ENCODE peak calls at places on chromosomes 4 and X, in ten cellular contexts. One of them, this sample, is unnamed.

GRCh38 chr4:5638316-5638715 is 70.0 kb downstream of the EVC2 start:
- DNase-seq in coronary artery: no peak
- DNase-seq in astrocyte of the spinal cord: peak; percentile 75
- DNase-seq in NCI-H1436: no peak
- DNase-seq in HT-29: no peak
- DNase-seq in hypothalamus: no peak
- DNase-seq in activated T-helper 1 cell treated with anti-CD3 and anti-CD28 coated beads, Interleukin-2, amount 50 U/mL, for 16 hours: no peak
- DNase-seq in NCI-H1092 treated with DMSO at 0.1 percent for 48 hours: no peak
- DNase-seq in CD8-positive, alpha-beta memory T cell: no peak
- DNase-seq in tibial artery: no peak
- DNase-seq in this sample: no peak

GRCh38 chrX:38086451-38087215 is 80.3 kb downstream of the SYTL5 start:
- DNase-seq in NCI-H1092 treated with DMSO at 0.1 percent for 48 hours: no peak
- DNase-seq in NCI-H1436: no peak
- DNase-seq in coronary artery: no peak
- DNase-seq in CD8-positive, alpha-beta memory T cell: no peak
- DNase-seq in HT-29: no peak
- DNase-seq in hypothalamus: no peak
- DNase-seq in astrocyte of the spinal cord: no peak
- DNase-seq in activated T-helper 1 cell treated with anti-CD3 and anti-CD28 coated beads, Interleukin-2, amount 50 U/mL, for 16 hours: no peak
- DNase-seq in tibial artery: no peak
- DNase-seq in this sample: no peak

GRCh38 chrX:56033495-56034180 is 198.5 kb upstream of the KLF8 start:
- DNase-seq in activated T-helper 1 cell treated with anti-CD3 and anti-CD28 coated beads, Interleukin-2, amount 50 U/mL, for 16 hours: no peak
- DNase-seq in coronary artery: no peak
- DNase-seq in hypothalamus: no peak
- DNase-seq in astrocyte of the spinal cord: no peak
- DNase-seq in CD8-positive, alpha-beta memory T cell: no peak
- DNase-seq in NCI-H1092 treated with DMSO at 0.1 percent for 48 hours: no peak
- DNase-seq in tibial artery: no peak
- DNase-seq in NCI-H1436: no peak
- DNase-seq in HT-29: no peak
- DNase-seq in this sample: no peak

GRCh38 chrX:103687073-103687695 is 685 bp upstream of the MORF4L2 start:
- DNase-seq in tibial artery: peak; percentile 89
- DNase-seq in astrocyte of the spinal cord: no peak
- DNase-seq in coronary artery: peak; percentile 90
- DNase-seq in hypothalamus: peak; percentile 78
- DNase-seq in HT-29: peak; percentile 75
- DNase-seq in activated T-helper 1 cell treated with anti-CD3 and anti-CD28 coated beads, Interleukin-2, amount 50 U/mL, for 16 hours: peak; percentile 75
- DNase-seq in CD8-positive, alpha-beta memory T cell: peak; percentile 78
- DNase-seq in NCI-H1436: peak; percentile 85
- DNase-seq in NCI-H1092 treated with DMSO at 0.1 percent for 48 hours: peak; percentile 99
- DNase-seq in this sample: no peak

GRCh38 chr4:65954416-65954815 is 284.1 kb upstream of the EPHA5 start:
- DNase-seq in NCI-H1436: no peak
- DNase-seq in tibial artery: no peak
- DNase-seq in activated T-helper 1 cell treated with anti-CD3 and anti-CD28 coated beads, Interleukin-2, amount 50 U/mL, for 16 hours: no peak
- DNase-seq in NCI-H1092 treated with DMSO at 0.1 percent for 48 hours: no peak
- DNase-seq in CD8-positive, alpha-beta memory T cell: no peak
- DNase-seq in HT-29: no peak
- DNase-seq in hypothalamus: no peak
- DNase-seq in astrocyte of the spinal cord: no peak
- DNase-seq in coronary artery: no peak
- DNase-seq in this sample: no peak

GRCh38 chr4:80361329-80361900 is 25.9 kb downstream of the CFAP299 start:
- DNase-seq in tibial artery: no peak
- DNase-seq in NCI-H1092 treated with DMSO at 0.1 percent for 48 hours: peak; percentile 36
- DNase-seq in CD8-positive, alpha-beta memory T cell: no peak
- DNase-seq in coronary artery: no peak
- DNase-seq in HT-29: peak; percentile 52
- DNase-seq in astrocyte of the spinal cord: peak; percentile 40
- DNase-seq in hypothalamus: no peak
- DNase-seq in NCI-H1436: peak; percentile 36
- DNase-seq in activated T-helper 1 cell treated with anti-CD3 and anti-CD28 coated beads, Interleukin-2, amount 50 U/mL, for 16 hours: no peak
- DNase-seq in this sample: no peak

GRCh38 chr4:121477079-121477478 is 96.3 kb upstream of the QRFPR start:
- DNase-seq in hypothalamus: no peak
- DNase-seq in coronary artery: no peak
- DNase-seq in activated T-helper 1 cell treated with anti-CD3 and anti-CD28 coated beads, Interleukin-2, amount 50 U/mL, for 16 hours: no peak
- DNase-seq in HT-29: no peak
- DNase-seq in NCI-H1436: no peak
- DNase-seq in CD8-positive, alpha-beta memory T cell: no peak
- DNase-seq in NCI-H1092 treated with DMSO at 0.1 percent for 48 hours: no peak
- DNase-seq in tibial artery: no peak
- DNase-seq in astrocyte of the spinal cord: no peak
- DNase-seq in this sample: no peak

GRCh38 chr4:108716340-108716739 is 46.5 kb downstream of the ETNPPL start:
- DNase-seq in tibial artery: no peak
- DNase-seq in activated T-helper 1 cell treated with anti-CD3 and anti-CD28 coated beads, Interleukin-2, amount 50 U/mL, for 16 hours: no peak
- DNase-seq in astrocyte of the spinal cord: no peak
- DNase-seq in hypothalamus: no peak
- DNase-seq in coronary artery: no peak
- DNase-seq in CD8-positive, alpha-beta memory T cell: no peak
- DNase-seq in HT-29: no peak
- DNase-seq in NCI-H1092 treated with DMSO at 0.1 percent for 48 hours: no peak
- DNase-seq in NCI-H1436: no peak
- DNase-seq in this sample: no peak

GRCh38 chr4:156774422-156774821 is 197.2 kb downstream of the PDGFC start:
- DNase-seq in tibial artery: no peak
- DNase-seq in hypothalamus: no peak
- DNase-seq in HT-29: no peak
- DNase-seq in activated T-helper 1 cell treated with anti-CD3 and anti-CD28 coated beads, Interleukin-2, amount 50 U/mL, for 16 hours: no peak
- DNase-seq in CD8-positive, alpha-beta memory T cell: no peak
- DNase-seq in NCI-H1092 treated with DMSO at 0.1 percent for 48 hours: no peak
- DNase-seq in astrocyte of the spinal cord: peak; percentile 92
- DNase-seq in NCI-H1436: no peak
- DNase-seq in coronary artery: peak; percentile 73
- DNase-seq in this sample: no peak

GRCh38 chr4:120443111-120443510 is 376.5 kb upstream of the MAD2L1 start:
- DNase-seq in activated T-helper 1 cell treated with anti-CD3 and anti-CD28 coated beads, Interleukin-2, amount 50 U/mL, for 16 hours: no peak
- DNase-seq in hypothalamus: no peak
- DNase-seq in CD8-positive, alpha-beta memory T cell: no peak
- DNase-seq in HT-29: no peak
- DNase-seq in NCI-H1436: no peak
- DNase-seq in astrocyte of the spinal cord: peak; percentile 62
- DNase-seq in coronary artery: no peak
- DNase-seq in NCI-H1092 treated with DMSO at 0.1 percent for 48 hours: no peak
- DNase-seq in tibial artery: no peak
- DNase-seq in this sample: no peak

GRCh38 chr4:2243682-2244380 is 1.9 kb upstream of the HAUS3 start:
- DNase-seq in NCI-H1092 treated with DMSO at 0.1 percent for 48 hours: peak; percentile 61
- DNase-seq in activated T-helper 1 cell treated with anti-CD3 and anti-CD28 coated beads, Interleukin-2, amount 50 U/mL, for 16 hours: no peak
- DNase-seq in tibial artery: peak; percentile 72
- DNase-seq in coronary artery: peak; percentile 74
- DNase-seq in HT-29: no peak
- DNase-seq in NCI-H1436: no peak
- DNase-seq in CD8-positive, alpha-beta memory T cell: no peak
- DNase-seq in hypothalamus: no peak
- DNase-seq in astrocyte of the spinal cord: peak; percentile 32
- DNase-seq in this sample: no peak

GRCh38 chrX:1592863-1593201 is 1.4 kb downstream of the AKAP17A start:
- DNase-seq in astrocyte of the spinal cord: no peak
- DNase-seq in hypothalamus: no peak
- DNase-seq in HT-29: no peak
- DNase-seq in activated T-helper 1 cell treated with anti-CD3 and anti-CD28 coated beads, Interleukin-2, amount 50 U/mL, for 16 hours: no peak
- DNase-seq in NCI-H1092 treated with DMSO at 0.1 percent for 48 hours: no peak
- DNase-seq in NCI-H1436: no peak
- DNase-seq in tibial artery: no peak
- DNase-seq in CD8-positive, alpha-beta memory T cell: no peak
- DNase-seq in coronary artery: no peak
- DNase-seq in this sample: no peak

GRCh38 chrX:96685205-96686099 is 810 bp downstream of the DIAPH2 start:
- DNase-seq in astrocyte of the spinal cord: peak; percentile 45
- DNase-seq in hypothalamus: no peak
- DNase-seq in coronary artery: peak; percentile 78
- DNase-seq in CD8-positive, alpha-beta memory T cell: peak; percentile 1
- DNase-seq in activated T-helper 1 cell treated with anti-CD3 and anti-CD28 coated beads, Interleukin-2, amount 50 U/mL, for 16 hours: peak; percentile 3
- DNase-seq in NCI-H1436: no peak
- DNase-seq in NCI-H1092 treated with DMSO at 0.1 percent for 48 hours: no peak
- DNase-seq in HT-29: peak; percentile 70
- DNase-seq in tibial artery: peak; percentile 41
- DNase-seq in this sample: no peak

GRCh38 chr4:131054489-131055019 is 1958.6 kb downstream of the C4orf33 start:
- DNase-seq in coronary artery: no peak
- DNase-seq in NCI-H1436: no peak
- DNase-seq in astrocyte of the spinal cord: no peak
- DNase-seq in hypothalamus: no peak
- DNase-seq in tibial artery: no peak
- DNase-seq in HT-29: peak; percentile 23
- DNase-seq in activated T-helper 1 cell treated with anti-CD3 and anti-CD28 coated beads, Interleukin-2, amount 50 U/mL, for 16 hours: no peak
- DNase-seq in NCI-H1092 treated with DMSO at 0.1 percent for 48 hours: no peak
- DNase-seq in CD8-positive, alpha-beta memory T cell: no peak
- DNase-seq in this sample: no peak

GRCh38 chr4:20354120-20354519 is 102.4 kb downstream of the SLIT2 start:
- DNase-seq in tibial artery: no peak
- DNase-seq in hypothalamus: no peak
- DNase-seq in HT-29: no peak
- DNase-seq in NCI-H1436: no peak
- DNase-seq in NCI-H1092 treated with DMSO at 0.1 percent for 48 hours: peak; percentile 83
- DNase-seq in astrocyte of the spinal cord: peak; percentile 50
- DNase-seq in coronary artery: no peak
- DNase-seq in CD8-positive, alpha-beta memory T cell: no peak
- DNase-seq in activated T-helper 1 cell treated with anti-CD3 and anti-CD28 coated beads, Interleukin-2, amount 50 U/mL, for 16 hours: no peak
- DNase-seq in this sample: no peak

GRCh38 chrX:6550999-6551398 is 16.1 kb upstream of the VCX3A start:
- DNase-seq in hypothalamus: no peak
- DNase-seq in astrocyte of the spinal cord: no peak
- DNase-seq in NCI-H1436: no peak
- DNase-seq in coronary artery: no peak
- DNase-seq in tibial artery: no peak
- DNase-seq in NCI-H1092 treated with DMSO at 0.1 percent for 48 hours: no peak
- DNase-seq in activated T-helper 1 cell treated with anti-CD3 and anti-CD28 coated beads, Interleukin-2, amount 50 U/mL, for 16 hours: no peak
- DNase-seq in HT-29: no peak
- DNase-seq in CD8-positive, alpha-beta memory T cell: no peak
- DNase-seq in this sample: no peak

GRCh38 chrX:71636438-71637252 is 18.3 kb upstream of the CXCR3 start:
- DNase-seq in astrocyte of the spinal cord: no peak
- DNase-seq in NCI-H1092 treated with DMSO at 0.1 percent for 48 hours: peak; percentile 35
- DNase-seq in tibial artery: no peak
- DNase-seq in HT-29: no peak
- DNase-seq in NCI-H1436: peak; percentile 74
- DNase-seq in activated T-helper 1 cell treated with anti-CD3 and anti-CD28 coated beads, Interleukin-2, amount 50 U/mL, for 16 hours: no peak
- DNase-seq in coronary artery: no peak
- DNase-seq in CD8-positive, alpha-beta memory T cell: no peak
- DNase-seq in hypothalamus: no peak
- DNase-seq in this sample: no peak

GRCh38 chr4:107037188-107037587 is 1.1 kb upstream of the DKK2 start:
- DNase-seq in HT-29: no peak
- DNase-seq in coronary artery: no peak
- DNase-seq in NCI-H1436: no peak
- DNase-seq in astrocyte of the spinal cord: peak; percentile 56
- DNase-seq in tibial artery: peak; percentile 33
- DNase-seq in CD8-positive, alpha-beta memory T cell: no peak
- DNase-seq in hypothalamus: peak; percentile 23
- DNase-seq in NCI-H1092 treated with DMSO at 0.1 percent for 48 hours: peak; percentile 13
- DNase-seq in activated T-helper 1 cell treated with anti-CD3 and anti-CD28 coated beads, Interleukin-2, amount 50 U/mL, for 16 hours: no peak
- DNase-seq in this sample: no peak

GRCh38 chr4:126338572-126338971 is 1023.8 kb downstream of the FAT4 start:
- DNase-seq in astrocyte of the spinal cord: no peak
- DNase-seq in hypothalamus: no peak
- DNase-seq in HT-29: no peak
- DNase-seq in coronary artery: no peak
- DNase-seq in NCI-H1092 treated with DMSO at 0.1 percent for 48 hours: no peak
- DNase-seq in CD8-positive, alpha-beta memory T cell: no peak
- DNase-seq in activated T-helper 1 cell treated with anti-CD3 and anti-CD28 coated beads, Interleukin-2, amount 50 U/mL, for 16 hours: no peak
- DNase-seq in NCI-H1436: no peak
- DNase-seq in tibial artery: no peak
- DNase-seq in this sample: no peak

GRCh38 chrX:153055827-153056748 is at the start of gene PNMA3:
- DNase-seq in CD8-positive, alpha-beta memory T cell: no peak
- DNase-seq in NCI-H1092 treated with DMSO at 0.1 percent for 48 hours: peak; percentile 15
- DNase-seq in activated T-helper 1 cell treated with anti-CD3 and anti-CD28 coated beads, Interleukin-2, amount 50 U/mL, for 16 hours: no peak
- DNase-seq in coronary artery: no peak
- DNase-seq in hypothalamus: no peak
- DNase-seq in tibial artery: no peak
- DNase-seq in astrocyte of the spinal cord: no peak
- DNase-seq in NCI-H1436: no peak
- DNase-seq in HT-29: no peak
- DNase-seq in this sample: no peak

GRCh38 chrX:2705036-2705435 is 13.9 kb downstream of the CD99 start:
- DNase-seq in hypothalamus: no peak
- DNase-seq in CD8-positive, alpha-beta memory T cell: no peak
- DNase-seq in NCI-H1436: no peak
- DNase-seq in tibial artery: peak; percentile 59
- DNase-seq in coronary artery: no peak
- DNase-seq in activated T-helper 1 cell treated with anti-CD3 and anti-CD28 coated beads, Interleukin-2, amount 50 U/mL, for 16 hours: no peak
- DNase-seq in HT-29: no peak
- DNase-seq in astrocyte of the spinal cord: peak; percentile 65
- DNase-seq in NCI-H1092 treated with DMSO at 0.1 percent for 48 hours: no peak
- DNase-seq in this sample: no peak

GRCh38 chrX:28135378-28136047 is 154.3 kb upstream of the DCAF8L1 start:
- DNase-seq in NCI-H1436: no peak
- DNase-seq in astrocyte of the spinal cord: peak; percentile 52
- DNase-seq in activated T-helper 1 cell treated with anti-CD3 and anti-CD28 coated beads, Interleukin-2, amount 50 U/mL, for 16 hours: no peak
- DNase-seq in NCI-H1092 treated with DMSO at 0.1 percent for 48 hours: no peak
- DNase-seq in HT-29: no peak
- DNase-seq in CD8-positive, alpha-beta memory T cell: no peak
- DNase-seq in coronary artery: no peak
- DNase-seq in tibial artery: no peak
- DNase-seq in hypothalamus: no peak
- DNase-seq in this sample: no peak

GRCh38 chrX:105829006-105829405 is 6.7 kb downstream of the NRK start:
- DNase-seq in HT-29: no peak
- DNase-seq in hypothalamus: no peak
- DNase-seq in coronary artery: no peak
- DNase-seq in NCI-H1436: no peak
- DNase-seq in activated T-helper 1 cell treated with anti-CD3 and anti-CD28 coated beads, Interleukin-2, amount 50 U/mL, for 16 hours: no peak
- DNase-seq in astrocyte of the spinal cord: no peak
- DNase-seq in NCI-H1092 treated with DMSO at 0.1 percent for 48 hours: no peak
- DNase-seq in tibial artery: no peak
- DNase-seq in CD8-positive, alpha-beta memory T cell: no peak
- DNase-seq in this sample: no peak

GRCh38 chr4:175813126-175813715 is 1.2 kb upstream of the GPM6A start:
- DNase-seq in HT-29: no peak
- DNase-seq in NCI-H1436: no peak
- DNase-seq in tibial artery: no peak
- DNase-seq in activated T-helper 1 cell treated with anti-CD3 and anti-CD28 coated beads, Interleukin-2, amount 50 U/mL, for 16 hours: no peak
- DNase-seq in hypothalamus: no peak
- DNase-seq in coronary artery: no peak
- DNase-seq in NCI-H1092 treated with DMSO at 0.1 percent for 48 hours: no peak
- DNase-seq in CD8-positive, alpha-beta memory T cell: no peak
- DNase-seq in astrocyte of the spinal cord: no peak
- DNase-seq in this sample: no peak

GRCh38 chr4:118180776-118181175 is 146.5 kb downstream of the NDST3 start:
- DNase-seq in hypothalamus: no peak
- DNase-seq in activated T-helper 1 cell treated with anti-CD3 and anti-CD28 coated beads, Interleukin-2, amount 50 U/mL, for 16 hours: no peak
- DNase-seq in HT-29: no peak
- DNase-seq in NCI-H1436: no peak
- DNase-seq in CD8-positive, alpha-beta memory T cell: no peak
- DNase-seq in NCI-H1092 treated with DMSO at 0.1 percent for 48 hours: no peak
- DNase-seq in tibial artery: no peak
- DNase-seq in coronary artery: no peak
- DNase-seq in astrocyte of the spinal cord: peak; percentile 17
- DNase-seq in this sample: no peak

GRCh38 chr4:15143551-15143950 is 141.3 kb downstream of the CPEB2 start:
- DNase-seq in NCI-H1436: no peak
- DNase-seq in coronary artery: no peak
- DNase-seq in NCI-H1092 treated with DMSO at 0.1 percent for 48 hours: no peak
- DNase-seq in activated T-helper 1 cell treated with anti-CD3 and anti-CD28 coated beads, Interleukin-2, amount 50 U/mL, for 16 hours: no peak
- DNase-seq in hypothalamus: no peak
- DNase-seq in HT-29: no peak
- DNase-seq in tibial artery: no peak
- DNase-seq in CD8-positive, alpha-beta memory T cell: no peak
- DNase-seq in astrocyte of the spinal cord: no peak
- DNase-seq in this sample: no peak

GRCh38 chrX:109632906-109633504 is 8.0 kb upstream of the KCNE5 start:
- DNase-seq in astrocyte of the spinal cord: no peak
- DNase-seq in CD8-positive, alpha-beta memory T cell: no peak
- DNase-seq in NCI-H1436: no peak
- DNase-seq in HT-29: peak; percentile 65
- DNase-seq in activated T-helper 1 cell treated with anti-CD3 and anti-CD28 coated beads, Interleukin-2, amount 50 U/mL, for 16 hours: no peak
- DNase-seq in NCI-H1092 treated with DMSO at 0.1 percent for 48 hours: peak; percentile 3
- DNase-seq in hypothalamus: no peak
- DNase-seq in coronary artery: no peak
- DNase-seq in tibial artery: no peak
- DNase-seq in this sample: no peak

GRCh38 chrX:13923845-13924244 is 105.8 kb downstream of the GEMIN8 start:
- DNase-seq in HT-29: no peak
- DNase-seq in coronary artery: no peak
- DNase-seq in NCI-H1436: no peak
- DNase-seq in NCI-H1092 treated with DMSO at 0.1 percent for 48 hours: peak; percentile 15
- DNase-seq in CD8-positive, alpha-beta memory T cell: no peak
- DNase-seq in activated T-helper 1 cell treated with anti-CD3 and anti-CD28 coated beads, Interleukin-2, amount 50 U/mL, for 16 hours: no peak
- DNase-seq in astrocyte of the spinal cord: no peak
- DNase-seq in hypothalamus: no peak
- DNase-seq in tibial artery: no peak
- DNase-seq in this sample: no peak